ENCODE peak calls at places on chromosomes 11 and 22, in four cellular contexts. One of them, this sample, is unnamed.
A peak's percentile ranks its signal among the peaks of the same experiment; 100 is the strongest.

GRCh38 chr11:26014456-26015115 is 317.3 kb upstream of the ANO3 start:
- DNase-seq in naive thymus-derived CD4-positive, alpha-beta T cell: no peak
- DNase-seq in endothelial cell of umbilical vein: no peak
- DNase-seq in CD4-positive, CD25-positive, alpha-beta regulatory T cell: no peak
- DNase-seq in this sample: no peak

GRCh38 chr11:111846640-111847039 is 24.7 kb downstream of the ALG9 start:
- DNase-seq in naive thymus-derived CD4-positive, alpha-beta T cell: no peak
- DNase-seq in endothelial cell of umbilical vein: peak; percentile 55
- DNase-seq in CD4-positive, CD25-positive, alpha-beta regulatory T cell: no peak
- DNase-seq in this sample: no peak

GRCh38 chr22:50148991-50149721 is 21.4 kb upstream of the PANX2 start:
- DNase-seq in naive thymus-derived CD4-positive, alpha-beta T cell: peak; percentile 73
- DNase-seq in endothelial cell of umbilical vein: peak; percentile 58
- DNase-seq in CD4-positive, CD25-positive, alpha-beta regulatory T cell: peak; percentile 79
- DNase-seq in this sample: peak; percentile 51

GRCh38 chr22:49724893-49725489 is 102.7 kb downstream of the BRD1 start:
- DNase-seq in naive thymus-derived CD4-positive, alpha-beta T cell: peak; percentile 67
- DNase-seq in endothelial cell of umbilical vein: peak; percentile 52
- DNase-seq in CD4-positive, CD25-positive, alpha-beta regulatory T cell: peak; percentile 58
- DNase-seq in this sample: peak; percentile 35

GRCh38 chr11:126489791-126490190 is 134.3 kb downstream of the ST3GAL4 start:
- DNase-seq in naive thymus-derived CD4-positive, alpha-beta T cell: no peak
- DNase-seq in endothelial cell of umbilical vein: no peak
- DNase-seq in CD4-positive, CD25-positive, alpha-beta regulatory T cell: no peak
- DNase-seq in this sample: no peak

GRCh38 chr11:126167476-126167875 is 44.0 kb downstream of the RPUSD4 start:
- DNase-seq in naive thymus-derived CD4-positive, alpha-beta T cell: no peak
- DNase-seq in endothelial cell of umbilical vein: no peak
- DNase-seq in CD4-positive, CD25-positive, alpha-beta regulatory T cell: no peak
- DNase-seq in this sample: no peak

GRCh38 chr11:20397281-20397680 is 9.8 kb downstream of the PRMT3 start:
- DNase-seq in naive thymus-derived CD4-positive, alpha-beta T cell: peak; percentile 44
- DNase-seq in endothelial cell of umbilical vein: peak; percentile 41
- DNase-seq in CD4-positive, CD25-positive, alpha-beta regulatory T cell: peak; percentile 52
- DNase-seq in this sample: peak; percentile 80

GRCh38 chr11:65870307-65870658 is 2.3 kb downstream of the EFEMP2 start:
- DNase-seq in naive thymus-derived CD4-positive, alpha-beta T cell: no peak
- DNase-seq in endothelial cell of umbilical vein: no peak
- DNase-seq in CD4-positive, CD25-positive, alpha-beta regulatory T cell: no peak
- DNase-seq in this sample: no peak

GRCh38 chr11:65891180-65892136 is 985 bp downstream of the CCDC85B start:
- DNase-seq in naive thymus-derived CD4-positive, alpha-beta T cell: no peak
- DNase-seq in endothelial cell of umbilical vein: peak; percentile 89
- DNase-seq in CD4-positive, CD25-positive, alpha-beta regulatory T cell: no peak
- DNase-seq in this sample: no peak

GRCh38 chr11:78840190-78840589 is 265.5 kb upstream of the NARS2 start:
- DNase-seq in naive thymus-derived CD4-positive, alpha-beta T cell: no peak
- DNase-seq in endothelial cell of umbilical vein: no peak
- DNase-seq in CD4-positive, CD25-positive, alpha-beta regulatory T cell: no peak
- DNase-seq in this sample: no peak

GRCh38 chr11:94563176-94563847 is 3.9 kb upstream of the PIWIL4 start:
- DNase-seq in naive thymus-derived CD4-positive, alpha-beta T cell: no peak
- DNase-seq in endothelial cell of umbilical vein: peak; percentile 61
- DNase-seq in CD4-positive, CD25-positive, alpha-beta regulatory T cell: no peak
- DNase-seq in this sample: no peak

GRCh38 chr11:37504925-37505324 is 906.9 kb upstream of the RAG2 start:
- DNase-seq in naive thymus-derived CD4-positive, alpha-beta T cell: no peak
- DNase-seq in endothelial cell of umbilical vein: no peak
- DNase-seq in CD4-positive, CD25-positive, alpha-beta regulatory T cell: no peak
- DNase-seq in this sample: no peak

GRCh38 chr11:37503411-37504065 is 905.5 kb upstream of the RAG2 start:
- DNase-seq in naive thymus-derived CD4-positive, alpha-beta T cell: no peak
- DNase-seq in endothelial cell of umbilical vein: no peak
- DNase-seq in CD4-positive, CD25-positive, alpha-beta regulatory T cell: no peak
- DNase-seq in this sample: no peak

GRCh38 chr11:37505406-37505805 is 907.4 kb upstream of the RAG2 start:
- DNase-seq in naive thymus-derived CD4-positive, alpha-beta T cell: no peak
- DNase-seq in endothelial cell of umbilical vein: no peak
- DNase-seq in CD4-positive, CD25-positive, alpha-beta regulatory T cell: no peak
- DNase-seq in this sample: no peak

GRCh38 chr11:37502202-37502601 is 904.2 kb upstream of the RAG2 start:
- DNase-seq in naive thymus-derived CD4-positive, alpha-beta T cell: no peak
- DNase-seq in endothelial cell of umbilical vein: no peak
- DNase-seq in CD4-positive, CD25-positive, alpha-beta regulatory T cell: no peak
- DNase-seq in this sample: no peak

GRCh38 chr11:37504066-37504611 is 906.1 kb upstream of the RAG2 start:
- DNase-seq in naive thymus-derived CD4-positive, alpha-beta T cell: no peak
- DNase-seq in endothelial cell of umbilical vein: no peak
- DNase-seq in CD4-positive, CD25-positive, alpha-beta regulatory T cell: no peak
- DNase-seq in this sample: no peak
- H3K4me3 ChIP-seq in naive thymus-derived CD4-positive, alpha-beta T cell: no peak overlapping the region
- H3K4me3 ChIP-seq in endothelial cell of umbilical vein: no peak overlapping the region
- H3K4me3 ChIP-seq in CD4-positive, CD25-positive, alpha-beta regulatory T cell: no peak overlapping the region
- H3K4me3 ChIP-seq in this sample: no peak overlapping the region

GRCh38 chr11:123055132-123055924 is 6.6 kb downstream of the HSPA8 start:
- DNase-seq in naive thymus-derived CD4-positive, alpha-beta T cell: no peak
- DNase-seq in endothelial cell of umbilical vein: no peak
- DNase-seq in CD4-positive, CD25-positive, alpha-beta regulatory T cell: no peak
- DNase-seq in this sample: no peak

GRCh38 chr11:123057604-123058305 is 4.2 kb downstream of the HSPA8 start:
- DNase-seq in naive thymus-derived CD4-positive, alpha-beta T cell: no peak
- DNase-seq in endothelial cell of umbilical vein: no peak
- DNase-seq in CD4-positive, CD25-positive, alpha-beta regulatory T cell: no peak
- DNase-seq in this sample: no peak

GRCh38 chr11:123060265-123061000 is 1.5 kb downstream of the HSPA8 start:
- DNase-seq in naive thymus-derived CD4-positive, alpha-beta T cell: no peak
- DNase-seq in endothelial cell of umbilical vein: no peak
- DNase-seq in CD4-positive, CD25-positive, alpha-beta regulatory T cell: no peak
- DNase-seq in this sample: no peak

GRCh38 chr11:123054301-123055065 is 7.5 kb downstream of the HSPA8 start:
- DNase-seq in naive thymus-derived CD4-positive, alpha-beta T cell: peak; percentile 68
- DNase-seq in endothelial cell of umbilical vein: peak; percentile 68
- DNase-seq in CD4-positive, CD25-positive, alpha-beta regulatory T cell: peak; percentile 75
- DNase-seq in this sample: peak; percentile 79

GRCh38 chr11:123056835-123057491 is 5.0 kb downstream of the HSPA8 start:
- DNase-seq in naive thymus-derived CD4-positive, alpha-beta T cell: no peak
- DNase-seq in endothelial cell of umbilical vein: no peak
- DNase-seq in CD4-positive, CD25-positive, alpha-beta regulatory T cell: no peak
- DNase-seq in this sample: no peak
- H3K4me3 ChIP-seq in naive thymus-derived CD4-positive, alpha-beta T cell: peak overlapping the region; percentile 3
- H3K4me3 ChIP-seq in endothelial cell of umbilical vein: no peak overlapping the region
- H3K4me3 ChIP-seq in CD4-positive, CD25-positive, alpha-beta regulatory T cell: peak overlapping the region; percentile 100
- H3K4me3 ChIP-seq in this sample: no peak overlapping the region

GRCh38 chr22:27318516-27318915 is 483.0 kb downstream of the MN1 start:
- DNase-seq in naive thymus-derived CD4-positive, alpha-beta T cell: no peak
- DNase-seq in endothelial cell of umbilical vein: peak; percentile 65
- DNase-seq in CD4-positive, CD25-positive, alpha-beta regulatory T cell: no peak
- DNase-seq in this sample: no peak

GRCh38 chr22:27317156-27317555 is 484.4 kb downstream of the MN1 start:
- DNase-seq in naive thymus-derived CD4-positive, alpha-beta T cell: no peak
- DNase-seq in endothelial cell of umbilical vein: no peak
- DNase-seq in CD4-positive, CD25-positive, alpha-beta regulatory T cell: no peak
- DNase-seq in this sample: no peak

GRCh38 chr22:27315833-27316232 is 485.7 kb downstream of the MN1 start:
- DNase-seq in naive thymus-derived CD4-positive, alpha-beta T cell: no peak
- DNase-seq in endothelial cell of umbilical vein: no peak
- DNase-seq in CD4-positive, CD25-positive, alpha-beta regulatory T cell: no peak
- DNase-seq in this sample: no peak

GRCh38 chr22:27314276-27314807 is 487.2 kb downstream of the MN1 start:
- DNase-seq in naive thymus-derived CD4-positive, alpha-beta T cell: no peak
- DNase-seq in endothelial cell of umbilical vein: peak; percentile 31
- DNase-seq in CD4-positive, CD25-positive, alpha-beta regulatory T cell: no peak
- DNase-seq in this sample: no peak

GRCh38 chr22:27317961-27318360 is 483.6 kb downstream of the MN1 start:
- DNase-seq in naive thymus-derived CD4-positive, alpha-beta T cell: no peak
- DNase-seq in endothelial cell of umbilical vein: no peak
- DNase-seq in CD4-positive, CD25-positive, alpha-beta regulatory T cell: no peak
- DNase-seq in this sample: no peak
- H3K4me3 ChIP-seq in naive thymus-derived CD4-positive, alpha-beta T cell: no peak overlapping the region
- H3K4me3 ChIP-seq in endothelial cell of umbilical vein: no peak overlapping the region
- H3K4me3 ChIP-seq in CD4-positive, CD25-positive, alpha-beta regulatory T cell: no peak overlapping the region
- H3K4me3 ChIP-seq in this sample: no peak overlapping the region

GRCh38 chr22:30266445-30267381 is at the start of gene OSM:
- DNase-seq in naive thymus-derived CD4-positive, alpha-beta T cell: peak; percentile 61
- DNase-seq in endothelial cell of umbilical vein: no peak
- DNase-seq in CD4-positive, CD25-positive, alpha-beta regulatory T cell: peak; percentile 68
- DNase-seq in this sample: peak; percentile 77

GRCh38 chr22:30267382-30268302 is 991 bp upstream of the OSM start:
- DNase-seq in naive thymus-derived CD4-positive, alpha-beta T cell: peak; percentile 54
- DNase-seq in endothelial cell of umbilical vein: no peak
- DNase-seq in CD4-positive, CD25-positive, alpha-beta regulatory T cell: peak; percentile 43
- DNase-seq in this sample: peak; percentile 57

GRCh38 chr22:30265131-30265720 is 1.4 kb downstream of the OSM start:
- DNase-seq in naive thymus-derived CD4-positive, alpha-beta T cell: no peak
- DNase-seq in endothelial cell of umbilical vein: no peak
- DNase-seq in CD4-positive, CD25-positive, alpha-beta regulatory T cell: no peak
- DNase-seq in this sample: no peak

GRCh38 chr22:30263883-30264282 is 2.8 kb downstream of the OSM start:
- DNase-seq in naive thymus-derived CD4-positive, alpha-beta T cell: no peak
- DNase-seq in endothelial cell of umbilical vein: no peak
- DNase-seq in CD4-positive, CD25-positive, alpha-beta regulatory T cell: no peak
- DNase-seq in this sample: no peak

GRCh38 chr22:30265851-30266444 is 703 bp downstream of the OSM start:
- DNase-seq in naive thymus-derived CD4-positive, alpha-beta T cell: peak; percentile 82
- DNase-seq in endothelial cell of umbilical vein: no peak
- DNase-seq in CD4-positive, CD25-positive, alpha-beta regulatory T cell: peak; percentile 85
- DNase-seq in this sample: peak; percentile 88
- H3K4me3 ChIP-seq in naive thymus-derived CD4-positive, alpha-beta T cell: peak overlapping the region; percentile 99
- H3K4me3 ChIP-seq in endothelial cell of umbilical vein: no peak overlapping the region
- H3K4me3 ChIP-seq in CD4-positive, CD25-positive, alpha-beta regulatory T cell: peak overlapping the region; percentile 83
- H3K4me3 ChIP-seq in this sample: peak overlapping the region; percentile 95